ENCODE peak calls at places on chromosome 2, in five cellular contexts. U is left ventricle myocardium inferior, L is MM.1S, D is mesendoderm, T is psoas muscle. O is an unnamed sample.

GRCh38 chr2:74573747-74574562 is 19.4 kb downstream of the DOK1 start:
- DNase-seq in U (no peak), L (peak), D (no peak), T (no peak), O (no peak)

GRCh38 chr2:74708883-74709282 is 54.8 kb downstream of the SEMA4F start:
- DNase-seq in U (no peak), L (no peak), D (no peak), T (no peak), O (no peak)

GRCh38 chr2:180763249-180763989 is 217.0 kb upstream of the UBE2E3 start:
- DNase-seq in U (no peak), L (no peak), D (no peak), T (no peak), O (no peak)

GRCh38 chr2:131641414-131642206 is 113.9 kb downstream of the CCDC74A start:
- DNase-seq in U (no peak), L (no peak), D (no peak), T (no peak), O (no peak)

GRCh38 chr2:170512271-170512670 is 202.9 kb upstream of the SP5 start:
- DNase-seq in U (no peak), L (no peak), D (no peak), T (no peak), O (peak)

GRCh38 chr2:54455584-54456525 is at the start of gene SPTBN1:
- DNase-seq in U (peak), L (peak), D (peak), T (peak), O (peak)

GRCh38 chr2:43221660-43222471 is 4.5 kb downstream of the ZFP36L2 start:
- DNase-seq in U (peak), L (peak), D (peak), T (peak), O (peak)

GRCh38 chr2:101473581-101473910 is 1.4 kb downstream of the RFX8 start:
- DNase-seq in U (no peak), L (no peak), D (no peak), T (no peak), O (no peak)

GRCh38 chr2:73685770-73686438 is 43.7 kb upstream of the NAT8 start:
- DNase-seq in U (no peak), L (no peak), D (no peak), T (no peak), O (no peak)

GRCh38 chr2:45808294-45808693 is 156.8 kb downstream of the PRKCE start:
- DNase-seq in U (no peak), L (no peak), D (no peak), T (no peak), O (no peak)

GRCh38 chr2:207109768-207110167 is 56.0 kb downstream of the KLF7 start:
- DNase-seq in U (no peak), L (no peak), D (no peak), T (no peak), O (no peak)
- H3K27ac ChIP-seq in U (no peak), L (no peak), D (no peak), T (no peak), O (peak)

DNA sequence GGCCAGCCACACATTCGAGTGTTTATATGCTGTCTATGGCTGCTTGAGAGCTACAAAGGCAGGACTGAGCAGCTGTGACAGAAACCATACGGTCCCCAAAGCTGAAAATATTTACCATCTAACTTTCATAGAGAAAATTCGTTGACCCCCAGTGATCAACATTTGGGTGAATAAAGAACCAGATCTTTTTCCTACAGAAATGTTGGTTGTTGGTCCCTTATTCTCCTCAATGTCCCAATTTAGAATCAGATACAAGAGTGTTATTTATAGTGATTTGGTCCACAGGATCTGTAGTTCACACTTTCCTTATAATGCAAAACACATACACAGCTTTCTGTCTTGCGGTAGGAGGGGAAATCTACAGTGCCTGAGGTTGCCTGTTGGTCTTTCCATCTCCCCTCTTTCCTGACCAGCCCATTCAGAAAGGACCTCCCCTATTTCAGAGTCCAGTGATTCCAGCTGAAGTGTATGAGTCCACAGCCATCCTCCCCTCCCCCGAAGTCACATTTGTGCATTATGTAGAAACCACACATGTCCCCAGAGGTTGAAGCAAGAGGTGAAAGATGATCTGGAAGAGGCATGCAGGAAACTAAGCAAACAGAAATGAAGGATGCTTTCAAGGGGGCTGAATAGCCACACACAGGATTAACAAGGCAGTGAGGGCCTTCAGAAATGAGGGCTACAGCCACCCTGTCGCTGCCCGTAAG is 61.9 kb downstream of the SPRED2 start:
- DNase-seq in U (no peak), L (no peak), D (no peak), T (no peak), O (no peak)
- H3K27ac ChIP-seq in U (peak), L (no peak), D (no peak), T (no peak), O (no peak)

GRCh38 chr2:240235149-240235803 is 94.8 kb upstream of the OTOS start:
- DNase-seq in U (peak), L (no peak), D (no peak), T (no peak), O (no peak)

GRCh38 chr2:240238201-240238600 is 97.7 kb upstream of the OTOS start:
- DNase-seq in U (no peak), L (no peak), D (no peak), T (no peak), O (no peak)

GRCh38 chr2:240237609-240238151 is 97.2 kb upstream of the OTOS start:
- DNase-seq in U (no peak), L (no peak), D (no peak), T (no peak), O (no peak)

GRCh38 chr2:240235811-240236210 is 95.4 kb upstream of the OTOS start:
- DNase-seq in U (no peak), L (no peak), D (no peak), T (no peak), O (no peak)

DNA sequence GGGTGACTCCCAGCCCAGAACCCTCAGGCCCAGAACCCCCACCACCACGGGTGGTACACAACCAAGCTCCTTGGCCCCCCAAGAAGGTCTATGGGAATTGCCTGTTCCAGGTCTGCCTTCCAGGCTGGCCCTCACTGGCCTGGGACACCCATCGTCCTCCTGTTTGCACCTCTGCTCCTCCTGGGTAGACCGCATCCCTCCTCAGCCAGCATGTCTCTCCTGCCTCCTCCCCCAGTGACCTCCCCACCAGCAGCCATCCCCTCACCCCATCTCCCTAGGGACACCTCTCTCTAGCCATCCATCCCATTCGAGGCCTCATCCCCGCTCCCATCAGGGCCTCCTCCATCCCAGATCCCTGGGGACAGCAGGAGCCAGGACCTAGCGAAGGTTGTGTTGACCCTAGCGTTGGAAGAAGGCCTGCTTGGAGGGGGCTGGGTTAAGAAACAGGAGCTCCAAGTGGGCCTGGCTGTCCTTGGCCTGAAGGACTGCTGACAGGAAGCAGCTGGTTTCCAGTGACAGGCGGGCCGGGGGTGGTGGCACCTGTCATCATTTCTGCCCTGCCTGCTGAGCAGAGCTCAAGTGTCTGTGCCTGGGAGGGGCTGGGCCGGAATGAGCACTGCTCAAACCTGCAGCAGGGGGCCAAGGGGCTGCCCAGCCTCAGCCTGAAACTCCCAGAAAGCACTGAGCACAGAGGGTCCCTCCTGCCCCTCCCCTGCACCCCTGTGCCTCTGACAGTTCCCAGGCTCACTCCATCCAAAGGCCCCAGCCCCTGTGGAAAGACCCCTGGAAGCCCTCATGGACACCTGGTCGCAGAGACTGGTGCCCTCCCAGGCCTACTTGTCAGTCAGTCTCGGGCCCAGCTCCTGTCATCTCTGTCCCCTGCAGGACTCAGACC is 96.0 kb upstream of the OTOS start:
- DNase-seq in U (peak), L (peak), D (peak), T (peak), O (no peak)
- H3K27ac ChIP-seq in U (peak), L (no peak), D (no peak), T (peak), O (no peak)

GRCh38 chr2:56741601-56742102 is 557.9 kb downstream of the CCDC85A start:
- DNase-seq in U (peak), L (no peak), D (peak), T (no peak), O (no peak)
- H3K27ac ChIP-seq in U (no peak), L (no peak), D (no peak), T (no peak), O (no peak)

GRCh38 chr2:224875153-224875552 is 159.0 kb upstream of the CCDC195 start:
- DNase-seq in U (no peak), L (no peak), D (no peak), T (no peak), O (no peak)

GRCh38 chr2:224870341-224870740 is 154.2 kb upstream of the CCDC195 start:
- DNase-seq in U (no peak), L (no peak), D (no peak), T (no peak), O (no peak)

GRCh38 chr2:224871813-224872212 is 155.6 kb upstream of the CCDC195 start:
- DNase-seq in U (no peak), L (no peak), D (no peak), T (no peak), O (no peak)

GRCh38 chr2:224865016-224865415 is 148.9 kb upstream of the CCDC195 start:
- DNase-seq in U (no peak), L (no peak), D (no peak), T (no peak), O (no peak)

DNA sequence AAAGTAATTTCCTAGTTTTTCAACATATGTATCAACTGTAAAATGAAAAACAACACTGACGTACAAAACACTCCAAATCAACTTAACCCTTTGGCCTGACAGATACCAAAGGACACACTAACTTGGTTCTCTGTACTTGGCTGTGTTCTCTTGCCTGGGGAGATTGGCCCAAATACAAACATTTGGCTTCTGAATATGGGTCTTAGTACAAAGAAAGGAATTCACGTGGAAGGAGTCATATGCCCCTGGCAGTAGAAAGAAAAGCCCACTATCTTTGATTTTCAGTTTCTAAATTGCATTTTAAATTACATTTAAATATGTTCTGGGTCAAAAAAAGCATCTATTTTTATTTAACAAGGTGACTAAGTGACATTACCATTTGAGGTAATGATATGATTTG is 153.4 kb upstream of the CCDC195 start:
- DNase-seq in U (no peak), L (no peak), D (no peak), T (no peak), O (no peak)
- H3K27ac ChIP-seq in U (no peak), L (no peak), D (no peak), T (no peak), O (no peak)

GRCh38 chr2:179715196-179715595 is 146.2 kb downstream of the ZNF385B start:
- DNase-seq in U (no peak), L (no peak), D (no peak), T (no peak), O (no peak)

GRCh38 chr2:179712825-179713224 is 148.6 kb downstream of the ZNF385B start:
- DNase-seq in U (no peak), L (no peak), D (no peak), T (no peak), O (no peak)

DNA sequence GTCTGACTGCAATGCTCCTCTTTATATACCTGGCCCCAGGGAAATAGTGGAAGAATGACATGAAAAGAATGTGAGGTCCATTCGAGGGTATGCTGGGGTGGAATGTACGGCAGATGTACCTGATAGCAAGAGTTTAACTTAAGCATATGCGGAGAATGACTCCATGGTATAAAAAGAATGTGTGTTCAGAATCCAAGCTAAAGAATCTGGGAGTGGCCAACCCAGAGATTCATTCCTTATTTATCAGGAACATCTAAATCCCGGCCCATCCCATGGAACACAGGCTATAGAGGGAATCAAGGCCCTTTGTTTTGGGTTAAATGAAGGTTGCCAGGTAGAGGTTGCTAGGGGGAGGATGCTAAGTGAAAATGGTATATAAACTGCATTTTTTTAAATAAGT is 150.0 kb downstream of the ZNF385B start:
- DNase-seq in U (no peak), L (no peak), D (peak), T (no peak), O (no peak)
- H3K27ac ChIP-seq in U (no peak), L (no peak), D (no peak), T (no peak), O (no peak)

GRCh38 chr2:3867451-3867850 is 164.1 kb downstream of the DCDC2C start:
- DNase-seq in U (no peak), L (no peak), D (no peak), T (no peak), O (no peak)
- H3K27ac ChIP-seq in U (no peak), L (no peak), D (no peak), T (no peak), O (no peak)

DNA sequence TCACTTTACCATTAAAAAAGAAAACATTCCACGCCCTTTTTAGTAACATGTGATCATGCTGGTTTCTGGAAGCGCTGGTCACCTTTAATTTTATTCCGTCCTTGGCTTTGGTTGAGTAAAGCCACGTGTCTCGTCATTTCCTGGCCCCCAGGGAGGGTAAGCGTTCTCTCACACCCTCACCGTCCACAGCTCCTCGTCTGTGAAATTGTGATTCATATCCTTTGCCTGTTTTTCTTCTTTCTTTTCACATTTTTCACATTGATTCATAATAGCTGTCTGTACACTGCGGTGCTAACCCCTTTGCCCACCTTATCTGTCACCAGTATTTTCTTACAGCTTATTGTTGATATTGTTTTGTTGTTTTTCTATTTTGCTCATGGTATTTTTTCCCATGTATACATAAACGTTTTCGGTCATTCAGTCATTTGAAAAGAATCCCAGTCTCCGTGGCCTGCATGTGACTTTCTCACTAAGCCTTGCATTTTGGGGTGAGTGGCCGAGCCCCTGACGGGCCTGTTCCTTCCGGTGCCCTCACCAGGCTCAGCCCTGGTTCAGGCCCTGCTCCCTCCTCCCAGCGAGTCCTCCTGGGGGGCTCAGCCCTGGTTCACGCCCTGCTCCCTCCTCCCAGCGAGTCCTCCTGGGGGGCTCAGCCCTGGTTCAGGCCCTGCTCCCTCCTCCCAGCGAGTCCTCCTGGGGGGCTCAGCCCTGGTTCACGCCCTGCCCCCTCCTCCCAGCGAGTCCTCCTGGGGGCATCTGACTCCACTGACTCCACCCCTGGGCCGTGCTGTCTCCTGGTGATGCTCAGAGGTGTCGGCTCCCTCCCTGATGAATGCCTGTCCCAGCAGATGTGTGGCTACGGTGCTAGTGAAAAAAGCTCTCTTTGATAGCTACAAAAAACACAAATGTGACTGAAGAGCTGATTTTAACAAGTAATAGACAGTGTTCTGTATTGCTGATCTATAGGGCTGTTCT is 249.7 kb upstream of the PXDN start:
- DNase-seq in U (no peak), L (no peak), D (no peak), T (no peak), O (no peak)
- H3K27ac ChIP-seq in U (no peak), L (no peak), D (no peak), T (no peak), O (no peak)

O was measured in substantia nigra.